ENCODE peak calls at places on chromosomes 6 and 20, in seven cellular contexts. C is astrocyte; Q is activated CD8-positive, alpha-beta T cell treated with anti-CD3 and anti-CD28 coated beads, Interleukin-2, amount 10 ng/mL, durations not matched to agents 7 days and 5 days; R is stimulated activated CD4-positive, alpha-beta T cell treated with anti-CD3 and anti-CD28 coated beads, Interleukin-2, amount 100 ng/mL, for 48 hours; E is activated CD4-positive, alpha-beta T cell treated with anti-CD3 and anti-CD28 coated beads, Interleukin-2, amount 50 U/mL, for 1 hour; W is T47D; M is MM.1S. K is an unnamed sample.

GRCh38 chr20:15359056-15359455 is 1021.6 kb upstream of the FLRT3 start:
- DNase-seq in R (no peak), E (no peak), M (no peak), Q (no peak), C (no peak), W (no peak), K (no peak)

GRCh38 chr20:31606928-31607639 is 2.0 kb downstream of the ID1 start:
- DNase-seq in C (peak), W (peak), E (no peak), Q (no peak), M (no peak), R (no peak), K (peak)

GRCh38 chr6:110398778-110399177 is 16.6 kb downstream of the DDO start:
- DNase-seq in E (no peak), C (no peak), M (no peak), Q (no peak), W (no peak), R (no peak), K (no peak)

GRCh38 chr6:21022343-21023107 is 488.3 kb downstream of the CDKAL1 start:
- DNase-seq in M (no peak), E (no peak), C (peak), Q (no peak), R (no peak), W (peak), K (peak)

GRCh38 chr20:50921055-50921454 is 10.2 kb downstream of the ADNP start:
- DNase-seq in M (no peak), E (no peak), W (no peak), C (no peak), R (no peak), Q (no peak), K (no peak)

GRCh38 chr20:47544852-47545251 is 43.2 kb downstream of the NCOA3 start:
- DNase-seq in Q (no peak), R (no peak), E (no peak), M (no peak), C (peak), W (no peak), K (no peak)

GRCh38 chr6:56046576-56046975 is 171.2 kb upstream of the BMP5 start:
- DNase-seq in W (peak), Q (no peak), M (no peak), R (no peak), C (peak), E (no peak), K (no peak)

GRCh38 chr20:7637184-7637583 is 303.1 kb downstream of the HAO1 start:
- DNase-seq in C (no peak), R (no peak), E (no peak), W (no peak), Q (no peak), M (peak), K (no peak)

GRCh38 chr6:65633516-65633915 is 73.5 kb downstream of the EYS start:
- DNase-seq in R (no peak), C (no peak), M (no peak), E (no peak), Q (no peak), W (no peak), K (no peak)

GRCh38 chr6:17621003-17621402 is 20.9 kb downstream of the FAM8A1 start:
- DNase-seq in E (no peak), R (no peak), C (peak), Q (no peak), M (peak), W (no peak), K (no peak)

GRCh38 chr6:138454976-138455706 is 44.2 kb downstream of the NHSL1 start:
- DNase-seq in W (no peak), C (peak), Q (peak), R (peak), E (peak), M (no peak), K (no peak)

GRCh38 chr6:30322527-30323501 is 3.9 kb upstream of the TRIM39 start:
- DNase-seq in Q (no peak), R (no peak), M (no peak), C (peak), E (no peak), W (no peak), K (no peak)

GRCh38 chr6:1316482-1317220 is 4.8 kb downstream of the FOXQ1 start:
- DNase-seq in C (no peak), E (no peak), Q (no peak), W (peak), M (no peak), R (no peak), K (peak)

GRCh38 chr6:22302828-22303227 is 6.0 kb upstream of the PRL start:
- DNase-seq in W (no peak), E (no peak), C (no peak), Q (no peak), M (no peak), R (no peak), K (no peak)

GRCh38 chr20:51275816-51276215 is 252.9 kb upstream of the KCNG1 start:
- DNase-seq in M (no peak), W (no peak), Q (no peak), R (no peak), C (peak), E (no peak), K (no peak)

GRCh38 chr6:93419304-93420162 is at the start of gene EPHA7:
- DNase-seq in Q (peak), C (peak), W (peak), R (peak), E (no peak), M (peak), K (peak)

GRCh38 chr6:142881771-142882170 is 63.2 kb downstream of the HIVEP2 start:
- DNase-seq in W (no peak), E (no peak), Q (no peak), C (no peak), M (no peak), R (no peak), K (no peak)

GRCh38 chr6:139126255-139126654 is 8.6 kb upstream of the HECA start:
- DNase-seq in R (no peak), Q (no peak), E (no peak), W (no peak), C (peak), M (no peak), K (no peak)

GRCh38 chr20:13148961-13149360 is 72.1 kb upstream of the ISM1 start:
- DNase-seq in Q (no peak), C (no peak), M (no peak), E (no peak), R (no peak), W (no peak), K (no peak)

GRCh38 chr20:2285618-2286017 is 10.2 kb upstream of the TGM3 start:
- DNase-seq in W (no peak), Q (no peak), R (no peak), M (no peak), E (no peak), C (no peak), K (no peak)

GRCh38 chr6:1765160-1765900 is 155.6 kb downstream of the FOXC1 start:
- DNase-seq in W (no peak), Q (no peak), M (no peak), C (no peak), R (no peak), E (no peak), K (no peak)

GRCh38 chr6:94270040-94270689 is 850.8 kb upstream of the EPHA7 start:
- DNase-seq in R (no peak), E (no peak), Q (no peak), C (no peak), M (no peak), W (peak), K (no peak)

GRCh38 chr6:63452117-63452516 is 120.2 kb upstream of the LOC128125822 start:
- DNase-seq in C (no peak), E (no peak), Q (no peak), R (no peak), M (no peak), W (peak), K (no peak)

GRCh38 chr6:14732845-14733757 is 512.8 kb upstream of the JARID2 start:
- DNase-seq in M (no peak), C (peak), Q (peak), R (no peak), W (no peak), E (no peak), K (no peak)

GRCh38 chr20:36950432-36951197 is 893 bp downstream of the SAMHD1 start:
- DNase-seq in W (peak), M (peak), E (no peak), R (no peak), Q (peak), C (no peak), K (no peak)

GRCh38 chr6:165841153-165841558 is 178.1 kb upstream of the PDE10A start:
- DNase-seq in M (no peak), E (no peak), C (no peak), Q (no peak), R (no peak), W (no peak), K (no peak)

GRCh38 chr6:121222656-121223055 is 111.6 kb downstream of the TBC1D32 start:
- DNase-seq in C (peak), R (no peak), Q (no peak), E (no peak), W (peak), M (no peak), K (no peak)